ENCODE peak calls at places on chromosomes 1 and 21, in ten cellular contexts. B, K, H, G, X, F, Q, J, P and T are unnamed samples.

GRCh38 chr1:11198851-11199628 is 9.9 kb downstream of the ANGPTL7 start:
- DNase-seq in B (no peak), K (no peak), H (no peak), G (no peak), X (no peak), F (no peak), Q (no peak), J (no peak), P (no peak), T (no peak)

GRCh38 chr1:94334156-94334555 is 84.0 kb upstream of the ABCD3 start:
- DNase-seq in B (no peak), K (peak; percentile 44), H (no peak), G (no peak), X (no peak), F (no peak), Q (no peak), J (no peak), P (no peak), T (no peak)

GRCh38 chr1:22709227-22709626 is 1.4 kb upstream of the EPHB2 start:
- DNase-seq in B (no peak), K (no peak), H (no peak), G (peak; percentile 49), X (no peak), F (no peak), Q (no peak), J (no peak), P (no peak), T (peak; percentile 48)

GRCh38 chr1:236204043-236204442 is 61.7 kb downstream of the GPR137B start:
- DNase-seq in B (no peak), K (no peak), H (no peak), G (no peak), X (no peak), F (no peak), Q (no peak), J (no peak), P (no peak), T (no peak)

GRCh38 chr1:109185357-109185756 is 28.4 kb upstream of the SARS1 start:
- DNase-seq in B (no peak), K (peak; percentile 40), H (no peak), G (no peak), X (no peak), F (no peak), Q (no peak), J (no peak), P (no peak), T (no peak)

GRCh38 chr21:18716578-18717138 is 313.1 kb upstream of the TMPRSS15 start:
- DNase-seq in B (peak; percentile 5), K (no peak), H (no peak), G (no peak), X (no peak), F (no peak), Q (no peak), J (peak; percentile 20), P (no peak), T (no peak)

GRCh38 chr1:16677552-16678423 is 11.0 kb upstream of the RNU1-3 start:
- DNase-seq in B (peak; percentile 48), K (peak; percentile 71), H (no peak), G (peak; percentile 41), X (no peak), F (peak; percentile 50), Q (no peak), J (no peak), P (no peak), T (peak; percentile 65)

GRCh38 chr1:167789501-167789900 is 67.7 kb downstream of the MPZL1 start:
- DNase-seq in B (no peak), K (no peak), H (no peak), G (no peak), X (no peak), F (no peak), Q (no peak), J (no peak), P (no peak), T (no peak)

GRCh38 chr21:34813266-34813886 is 144.6 kb downstream of the CLIC6 start:
- DNase-seq in B (no peak), K (peak; percentile 79), H (no peak), G (no peak), X (no peak), F (no peak), Q (no peak), J (no peak), P (no peak), T (no peak)

GRCh38 chr1:53068314-53069084 is 6.5 kb downstream of the PODN start:
- DNase-seq in B (no peak), K (no peak), H (no peak), G (no peak), X (no peak), F (no peak), Q (no peak), J (no peak), P (no peak), T (no peak)

GRCh38 chr1:116099379-116099778 is 11.8 kb upstream of the MAB21L3 start:
- DNase-seq in B (no peak), K (no peak), H (no peak), G (no peak), X (no peak), F (no peak), Q (no peak), J (no peak), P (no peak), T (no peak)

GRCh38 chr1:53737648-53738204 is 1.2 kb downstream of the GLIS1 start:
- DNase-seq in B (no peak), K (no peak), H (no peak), G (no peak), X (no peak), F (peak; percentile 62), Q (no peak), J (no peak), P (no peak), T (peak; percentile 55)

GRCh38 chr1:30197616-30197934 is 525.8 kb downstream of the MATN1 start:
- DNase-seq in B (no peak), K (peak; percentile 71), H (no peak), G (no peak), X (no peak), F (no peak), Q (no peak), J (no peak), P (no peak), T (no peak)

GRCh38 chr1:154157520-154158306 is 2.8 kb upstream of the NUP210L start:
- DNase-seq in B (no peak), K (peak; percentile 25), H (no peak), G (no peak), X (peak; percentile 79), F (no peak), Q (no peak), J (no peak), P (no peak), T (peak; percentile 7)

GRCh38 chr1:56202743-56203142 is 376.6 kb downstream of the PLPP3 start:
- DNase-seq in B (no peak), K (no peak), H (no peak), G (no peak), X (no peak), F (no peak), Q (no peak), J (no peak), P (no peak), T (no peak)

GRCh38 chr1:181392613-181393170 is 90.6 kb upstream of the CACNA1E start:
- DNase-seq in B (no peak), K (peak; percentile 4), H (no peak), G (no peak), X (no peak), F (no peak), Q (no peak), J (no peak), P (no peak), T (no peak)

GRCh38 chr1:191572479-191572878 is 585.8 kb upstream of the RGS18 start:
- DNase-seq in B (no peak), K (no peak), H (no peak), G (no peak), X (no peak), F (no peak), Q (no peak), J (no peak), P (no peak), T (no peak)

GRCh38 chr1:188023206-188023605 is 1194.5 kb downstream of the PLA2G4A start:
- DNase-seq in B (no peak), K (peak; percentile 40), H (no peak), G (no peak), X (no peak), F (no peak), Q (no peak), J (no peak), P (no peak), T (no peak)

GRCh38 chr1:201606096-201606495 is 67.2 kb downstream of the NAV1 start:
- DNase-seq in B (no peak), K (no peak), H (no peak), G (no peak), X (no peak), F (no peak), Q (no peak), J (no peak), P (no peak), T (no peak)

GRCh38 chr1:55631508-55631907 is 416.3 kb upstream of the USP24 start:
- DNase-seq in B (no peak), K (peak; percentile 84), H (no peak), G (no peak), X (no peak), F (no peak), Q (no peak), J (no peak), P (no peak), T (no peak)

GRCh38 chr1:91803847-91804545 is 82.0 kb downstream of the TGFBR3 start:
- DNase-seq in B (no peak), K (no peak), H (no peak), G (no peak), X (peak; percentile 66), F (no peak), Q (no peak), J (no peak), P (no peak), T (no peak)

GRCh38 chr1:243658596-243659105 is 191.4 kb downstream of the AKT3 start:
- DNase-seq in B (no peak), K (peak; percentile 21), H (no peak), G (no peak), X (no peak), F (no peak), Q (no peak), J (no peak), P (no peak), T (no peak)

GRCh38 chr1:10663668-10664035 is 132.8 kb downstream of the CASZ1 start:
- DNase-seq in B (no peak), K (peak; percentile 27), H (peak; percentile 63), G (no peak), X (no peak), F (peak; percentile 76), Q (no peak), J (no peak), P (no peak), T (peak; percentile 85)

GRCh38 chr21:43717166-43717853 is 1.6 kb upstream of the PDXK start:
- DNase-seq in B (no peak), K (no peak), H (no peak), G (no peak), X (no peak), F (no peak), Q (no peak), J (no peak), P (no peak), T (no peak)

GRCh38 chr1:168752171-168752570 is 23.2 kb upstream of the DPT start:
- DNase-seq in B (no peak), K (no peak), H (no peak), G (no peak), X (no peak), F (no peak), Q (no peak), J (no peak), P (no peak), T (no peak)

GRCh38 chr1:199690520-199690919 is 337.0 kb upstream of the NR5A2 start:
- DNase-seq in B (no peak), K (no peak), H (no peak), G (no peak), X (no peak), F (no peak), Q (no peak), J (no peak), P (no peak), T (no peak)

GRCh38 chr1:8096105-8097011 is 70.2 kb upstream of the ERRFI1 start:
- DNase-seq in B (peak; percentile 91), K (peak; percentile 85), H (no peak), G (no peak), X (no peak), F (no peak), Q (no peak), J (no peak), P (no peak), T (no peak)

GRCh38 chr1:102434421-102434820 is 437.7 kb upstream of the OLFM3 start:
- DNase-seq in B (peak; percentile 20), K (peak; percentile 27), H (no peak), G (no peak), X (no peak), F (peak; percentile 31), Q (no peak), J (no peak), P (peak; percentile 2), T (peak; percentile 52)